ENCODE peak calls at places on chromosomes 11 and 22, in six cellular contexts. S, A, U, H, Y and W are unnamed samples.

GRCh38 chr22:43798492-43798891 is 13.6 kb downstream of the EFCAB6 start:
- DNase-seq in U (no peak), H (no peak), S (no peak), Y (no peak), A (no peak), W (no peak)

GRCh38 chr11:71311176-71311925 is 59.0 kb upstream of the SHANK2 start:
- DNase-seq in H (no peak), A (no peak), Y (no peak), S (no peak), U (no peak), W (peak)

GRCh38 chr11:105229257-105229656 is 89.7 kb upstream of the CARD18 start:
- DNase-seq in S (no peak), U (no peak), H (no peak), A (no peak), Y (no peak), W (no peak)

GRCh38 chr22:20764729-20765128 is 9.2 kb upstream of the SERPIND1 start:
- DNase-seq in Y (no peak), U (no peak), A (no peak), H (no peak), S (no peak), W (no peak)

GRCh38 chr11:36532908-36533601 is 23.0 kb upstream of the TRAF6 start:
- DNase-seq in S (no peak), U (no peak), Y (no peak), A (no peak), H (no peak), W (no peak)

GRCh38 chr11:38282718-38283117 is 1684.7 kb upstream of the RAG2 start:
- DNase-seq in U (no peak), H (no peak), A (no peak), Y (no peak), S (no peak), W (no peak)

GRCh38 chr11:110032257-110032656 is 60.9 kb upstream of the ZC3H12C start:
- DNase-seq in S (no peak), H (no peak), A (no peak), Y (no peak), U (no peak), W (no peak)

GRCh38 chr11:2376751-2377451 is at the start of gene CD81:
- DNase-seq in H (peak), A (peak), Y (no peak), U (no peak), S (peak), W (no peak)

GRCh38 chr11:10618490-10618889 is 50.0 kb upstream of the LYVE1 start:
- DNase-seq in H (no peak), Y (no peak), U (no peak), S (no peak), A (no peak), W (no peak)

GRCh38 chr11:87820026-87820425 is 355.2 kb downstream of the RAB38 start:
- DNase-seq in U (no peak), A (no peak), Y (no peak), H (no peak), S (no peak), W (no peak)

GRCh38 chr11:64787526-64788320 is 9.4 kb upstream of the SF1 start:
- DNase-seq in Y (no peak), S (peak), H (peak), U (no peak), A (peak), W (peak)

GRCh38 chr22:49903322-49904039 is 14.8 kb downstream of the ALG12 start:
- DNase-seq in U (no peak), A (no peak), Y (peak), S (no peak), H (peak), W (no peak)